ENCODE peak calls at places on chromosome 9, in five cellular contexts. One of them, this sample, is unnamed.

GRCh38 chr9:101458955-101459631 is 23.5 kb upstream of the ALDOB start:
- DNase-seq in cardiac fibroblast: peak
- DNase-seq in BJ: peak
- DNase-seq in upper lobe of left lung: no peak
- DNase-seq in CD8-positive, alpha-beta T cell: no peak
- DNase-seq in this sample: no peak

GRCh38 chr9:6355728-6356127 is 27.6 kb downstream of the TPD52L3 start:
- DNase-seq in cardiac fibroblast: peak
- DNase-seq in BJ: peak
- DNase-seq in upper lobe of left lung: no peak
- DNase-seq in CD8-positive, alpha-beta T cell: no peak
- DNase-seq in this sample: no peak

GRCh38 chr9:129513282-129513681 is 107.6 kb downstream of the C9orf50 start:
- DNase-seq in cardiac fibroblast: no peak
- DNase-seq in BJ: no peak
- DNase-seq in upper lobe of left lung: no peak
- DNase-seq in CD8-positive, alpha-beta T cell: no peak
- DNase-seq in this sample: no peak

GRCh38 chr9:35658894-35659220 is 765 bp downstream of the CCDC107 start:
- DNase-seq in cardiac fibroblast: peak
- DNase-seq in BJ: no peak
- DNase-seq in upper lobe of left lung: no peak
- DNase-seq in CD8-positive, alpha-beta T cell: no peak
- DNase-seq in this sample: no peak

GRCh38 chr9:112249277-112249676 is 74.2 kb upstream of the SUSD1 start:
- DNase-seq in cardiac fibroblast: peak
- DNase-seq in BJ: no peak
- DNase-seq in upper lobe of left lung: no peak
- DNase-seq in CD8-positive, alpha-beta T cell: no peak
- DNase-seq in this sample: no peak

GRCh38 chr9:128505414-128505765 is 871 bp downstream of the GLE1 start:
- DNase-seq in cardiac fibroblast: peak
- DNase-seq in BJ: no peak
- DNase-seq in upper lobe of left lung: no peak
- DNase-seq in CD8-positive, alpha-beta T cell: no peak
- DNase-seq in this sample: no peak

GRCh38 chr9:36301227-36301626 is 43.0 kb upstream of the GNE start:
- DNase-seq in cardiac fibroblast: no peak
- DNase-seq in BJ: no peak
- DNase-seq in upper lobe of left lung: no peak
- DNase-seq in CD8-positive, alpha-beta T cell: no peak
- DNase-seq in this sample: no peak

GRCh38 chr9:117656007-117656406 is 48.2 kb upstream of the TLR4 start:
- DNase-seq in cardiac fibroblast: peak
- DNase-seq in BJ: no peak
- DNase-seq in upper lobe of left lung: no peak
- DNase-seq in CD8-positive, alpha-beta T cell: no peak
- DNase-seq in this sample: no peak

GRCh38 chr9:77751341-77752091 is 103.4 kb upstream of the GNA14 start:
- DNase-seq in cardiac fibroblast: peak
- DNase-seq in BJ: peak
- DNase-seq in upper lobe of left lung: no peak
- DNase-seq in CD8-positive, alpha-beta T cell: no peak
- DNase-seq in this sample: no peak

GRCh38 chr9:73684601-73685000 is 532.9 kb downstream of the ANXA1 start:
- DNase-seq in cardiac fibroblast: peak
- DNase-seq in BJ: no peak
- DNase-seq in upper lobe of left lung: no peak
- DNase-seq in CD8-positive, alpha-beta T cell: no peak
- DNase-seq in this sample: no peak

GRCh38 chr9:25724424-25724823 is 46.2 kb upstream of the TUSC1 start:
- DNase-seq in cardiac fibroblast: no peak
- DNase-seq in BJ: no peak
- DNase-seq in upper lobe of left lung: no peak
- DNase-seq in CD8-positive, alpha-beta T cell: no peak
- DNase-seq in this sample: no peak

GRCh38 chr9:95433096-95433852 is 83.5 kb downstream of the PTCH1 start:
- DNase-seq in cardiac fibroblast: peak
- DNase-seq in BJ: no peak
- DNase-seq in upper lobe of left lung: no peak
- DNase-seq in CD8-positive, alpha-beta T cell: no peak
- DNase-seq in this sample: no peak

GRCh38 chr9:132288371-132288770 is 66.4 kb downstream of the SETX start:
- DNase-seq in cardiac fibroblast: peak
- DNase-seq in BJ: peak
- DNase-seq in upper lobe of left lung: no peak
- DNase-seq in CD8-positive, alpha-beta T cell: no peak
- DNase-seq in this sample: no peak

GRCh38 chr9:95167998-95168397 is 149.5 kb downstream of the FANCC start:
- DNase-seq in cardiac fibroblast: peak
- DNase-seq in BJ: peak
- DNase-seq in upper lobe of left lung: peak
- DNase-seq in CD8-positive, alpha-beta T cell: peak
- DNase-seq in this sample: no peak

DNA sequence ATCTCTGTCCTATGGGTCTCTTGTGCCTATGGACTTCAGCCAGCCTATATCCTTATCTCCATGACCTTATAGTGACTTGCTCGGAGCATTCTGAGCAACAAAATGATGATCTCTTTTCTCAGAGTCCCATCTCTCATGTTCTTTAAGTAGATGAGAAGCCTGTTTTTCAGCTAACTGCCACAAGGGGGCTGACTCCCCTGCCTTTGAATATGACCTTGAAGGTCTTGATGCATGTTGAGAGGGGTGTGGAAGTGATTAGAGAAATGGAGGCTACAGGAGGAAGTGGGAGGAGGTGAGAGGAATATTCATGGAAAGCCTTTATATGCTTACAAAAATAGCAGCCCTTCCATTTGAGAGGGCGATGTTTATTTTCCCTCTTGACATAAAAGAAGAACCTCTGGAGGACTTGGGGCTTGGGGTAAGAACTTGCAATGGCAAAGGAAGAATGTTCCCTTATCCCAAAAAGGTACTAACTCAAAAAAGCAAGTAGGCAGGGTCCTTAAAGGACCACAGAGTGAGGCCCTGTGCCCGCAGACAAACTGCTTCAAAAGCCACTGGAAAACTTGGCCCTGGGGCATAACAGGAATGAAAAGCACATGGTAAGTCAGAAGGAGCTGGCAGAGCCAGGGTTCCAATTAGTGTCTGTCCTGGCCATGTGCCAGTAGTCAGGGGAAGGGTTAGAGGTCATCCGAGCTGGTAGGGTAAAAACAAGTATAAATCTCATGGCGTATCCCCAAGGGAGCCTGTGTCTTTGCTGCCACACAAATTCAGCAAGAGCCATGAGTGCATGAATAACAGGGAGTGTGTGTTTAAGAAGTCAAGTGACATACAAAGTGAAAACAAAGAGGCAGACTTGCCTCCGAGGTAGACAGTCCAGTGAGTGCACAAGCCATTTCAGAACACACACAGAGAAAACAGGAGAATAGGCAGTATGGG is 39.1 kb downstream of the FGD3 start:
- DNase-seq in cardiac fibroblast: peak
- DNase-seq in BJ: no peak
- DNase-seq in upper lobe of left lung: no peak
- DNase-seq in CD8-positive, alpha-beta T cell: no peak
- DNase-seq in this sample: no peak
- TF ChIP-seq CTCF in cardiac fibroblast: peak
- TF ChIP-seq CTCF in BJ: peak
- TF ChIP-seq CTCF in upper lobe of left lung: peak
- TF ChIP-seq CTCF in CD8-positive, alpha-beta T cell: peak
- TF ChIP-seq CTCF in this sample: peak

GRCh38 chr9:90547896-90548295 is 94.7 kb downstream of the DIRAS2 start:
- DNase-seq in cardiac fibroblast: no peak
- DNase-seq in BJ: no peak
- DNase-seq in upper lobe of left lung: no peak
- DNase-seq in CD8-positive, alpha-beta T cell: no peak
- DNase-seq in this sample: no peak
- TF ChIP-seq CTCF in cardiac fibroblast: no peak
- TF ChIP-seq CTCF in BJ: peak
- TF ChIP-seq CTCF in upper lobe of left lung: no peak
- TF ChIP-seq CTCF in CD8-positive, alpha-beta T cell: no peak
- TF ChIP-seq CTCF in this sample: no peak

GRCh38 chr9:125361837-125362531 is 100.4 kb downstream of the GAPVD1 start:
- DNase-seq in cardiac fibroblast: peak
- DNase-seq in BJ: no peak
- DNase-seq in upper lobe of left lung: no peak
- DNase-seq in CD8-positive, alpha-beta T cell: no peak
- DNase-seq in this sample: no peak
- TF ChIP-seq CTCF in cardiac fibroblast: peak
- TF ChIP-seq CTCF in BJ: peak
- TF ChIP-seq CTCF in upper lobe of left lung: no peak
- TF ChIP-seq CTCF in CD8-positive, alpha-beta T cell: no peak
- TF ChIP-seq CTCF in this sample: no peak

GRCh38 chr9:91411096-91411771 is 12.4 kb downstream of the NFIL3 start:
- DNase-seq in cardiac fibroblast: peak
- DNase-seq in BJ: no peak
- DNase-seq in upper lobe of left lung: no peak
- DNase-seq in CD8-positive, alpha-beta T cell: no peak
- DNase-seq in this sample: no peak
- TF ChIP-seq CTCF in cardiac fibroblast: no peak
- TF ChIP-seq CTCF in BJ: no peak
- TF ChIP-seq CTCF in upper lobe of left lung: no peak
- TF ChIP-seq CTCF in CD8-positive, alpha-beta T cell: no peak
- TF ChIP-seq CTCF in this sample: no peak

GRCh38 chr9:138100711-138101349 is 223.2 kb downstream of the CACNA1B start:
- DNase-seq in cardiac fibroblast: no peak
- DNase-seq in BJ: no peak
- DNase-seq in upper lobe of left lung: peak
- DNase-seq in CD8-positive, alpha-beta T cell: no peak
- DNase-seq in this sample: no peak
- TF ChIP-seq CTCF in cardiac fibroblast: no peak
- TF ChIP-seq CTCF in BJ: no peak
- TF ChIP-seq CTCF in upper lobe of left lung: no peak
- TF ChIP-seq CTCF in CD8-positive, alpha-beta T cell: no peak
- TF ChIP-seq CTCF in this sample: no peak

DNA sequence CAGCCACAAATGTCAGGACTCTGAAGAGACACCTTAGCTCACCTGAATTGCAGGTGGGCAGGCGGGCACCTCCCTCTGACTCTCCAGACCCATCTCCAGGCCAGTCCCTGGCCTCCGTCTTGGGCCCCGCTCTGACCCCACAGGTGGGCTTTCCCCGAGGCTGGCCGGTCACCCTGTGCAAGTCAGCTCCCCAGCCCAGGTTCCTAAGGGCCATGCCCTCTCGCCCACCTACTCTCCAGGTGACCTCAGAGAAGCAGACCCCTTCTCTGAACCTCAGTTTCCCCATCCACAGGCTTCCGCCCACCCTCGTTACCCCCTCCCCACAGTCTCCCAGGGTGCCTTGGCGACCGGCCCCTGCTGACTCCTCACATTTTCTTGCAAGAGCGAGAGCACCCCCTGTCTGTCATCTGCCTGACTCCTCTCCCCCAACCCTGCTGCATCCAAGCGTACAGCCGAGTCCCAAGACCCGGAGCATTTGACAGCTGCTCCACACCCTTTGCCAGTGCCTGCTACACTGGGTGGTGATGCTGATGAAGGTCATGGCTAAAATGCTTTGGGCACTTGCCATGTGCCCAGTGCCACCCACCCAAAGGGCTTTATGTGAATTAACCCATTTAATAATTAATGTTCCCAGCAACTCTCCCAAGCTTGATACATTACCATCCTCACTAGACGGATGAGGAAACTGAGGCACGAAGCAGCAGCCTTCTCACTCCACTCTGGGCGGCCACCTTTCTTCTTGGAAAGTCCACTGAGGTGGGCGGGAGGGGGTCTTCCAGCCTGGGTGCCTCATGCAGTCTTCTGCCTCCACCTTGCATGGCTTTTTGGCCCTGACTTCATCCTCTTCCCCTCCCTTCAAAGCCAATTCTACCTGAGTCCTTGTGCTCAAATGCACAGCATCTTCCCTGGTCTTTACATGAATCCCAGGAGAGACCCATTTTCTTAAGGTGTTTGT is 51.1 kb upstream of the ORM1 start:
- DNase-seq in cardiac fibroblast: peak
- DNase-seq in BJ: no peak
- DNase-seq in upper lobe of left lung: no peak
- DNase-seq in CD8-positive, alpha-beta T cell: no peak
- DNase-seq in this sample: no peak
- TF ChIP-seq CTCF in cardiac fibroblast: peak
- TF ChIP-seq CTCF in BJ: no peak
- TF ChIP-seq CTCF in upper lobe of left lung: no peak
- TF ChIP-seq CTCF in CD8-positive, alpha-beta T cell: no peak
- TF ChIP-seq CTCF in this sample: no peak

GRCh38 chr9:27787941-27788340 is 214.7 kb upstream of the C9orf72 start:
- DNase-seq in cardiac fibroblast: no peak
- DNase-seq in BJ: no peak
- DNase-seq in upper lobe of left lung: no peak
- DNase-seq in CD8-positive, alpha-beta T cell: no peak
- DNase-seq in this sample: no peak
- TF ChIP-seq CTCF in cardiac fibroblast: peak
- TF ChIP-seq CTCF in BJ: no peak
- TF ChIP-seq CTCF in upper lobe of left lung: no peak
- TF ChIP-seq CTCF in CD8-positive, alpha-beta T cell: no peak
- TF ChIP-seq CTCF in this sample: no peak

GRCh38 chr9:4831944-4832343 is 39.2 kb downstream of the RCL1 start:
- DNase-seq in cardiac fibroblast: no peak
- DNase-seq in BJ: no peak
- DNase-seq in upper lobe of left lung: no peak
- DNase-seq in CD8-positive, alpha-beta T cell: no peak
- DNase-seq in this sample: no peak
- TF ChIP-seq CTCF in cardiac fibroblast: no peak
- TF ChIP-seq CTCF in BJ: no peak
- TF ChIP-seq CTCF in upper lobe of left lung: no peak
- TF ChIP-seq CTCF in CD8-positive, alpha-beta T cell: no peak
- TF ChIP-seq CTCF in this sample: no peak

This sample was measured in activated B cell treated with CpG ODN at 0.5 μM for 24 hours.